ENCODE peak calls at places on chromosomes 5 and 9, in six cellular contexts. One of them, this sample, is unnamed. For H3K27me3, the result is how much of the 10 kb centered on the place peaks cover.

GRCh38 chr5:144328980-144329379 is 158.3 kb downstream of the KCTD16 start:
- DNase-seq in body of pancreas: peak
- DNase-seq in HepG2: no peak
- DNase-seq in mesendoderm: no peak
- DNase-seq in gastrocnemius medialis: no peak
- DNase-seq in small intestine: peak
- DNase-seq in this sample: no peak

GRCh38 chr5:14266171-14266570 is 123.0 kb downstream of the TRIO start:
- DNase-seq in HepG2: no peak
- DNase-seq in gastrocnemius medialis: no peak
- DNase-seq in small intestine: no peak
- DNase-seq in body of pancreas: no peak
- DNase-seq in mesendoderm: no peak
- DNase-seq in this sample: no peak

GRCh38 chr5:45800331-45800730 is 104.2 kb upstream of the HCN1 start:
- DNase-seq in small intestine: no peak
- DNase-seq in HepG2: no peak
- DNase-seq in mesendoderm: no peak
- DNase-seq in body of pancreas: no peak
- DNase-seq in gastrocnemius medialis: no peak
- DNase-seq in this sample: no peak

GRCh38 chr9:137007060-137007815 is 10.9 kb upstream of the CLIC3 start:
- DNase-seq in HepG2: no peak
- DNase-seq in mesendoderm: no peak
- DNase-seq in small intestine: no peak
- DNase-seq in body of pancreas: no peak
- DNase-seq in gastrocnemius medialis: no peak
- DNase-seq in this sample: no peak

GRCh38 chr5:149310947-149311675 is 34.2 kb upstream of the GRPEL2 start:
- DNase-seq in body of pancreas: no peak
- DNase-seq in small intestine: no peak
- DNase-seq in mesendoderm: peak
- DNase-seq in HepG2: no peak
- DNase-seq in gastrocnemius medialis: no peak
- DNase-seq in this sample: peak

GRCh38 chr5:138975098-138975847 is 100.1 kb upstream of the LRRTM2 start:
- DNase-seq in small intestine: no peak
- DNase-seq in HepG2: no peak
- DNase-seq in body of pancreas: no peak
- DNase-seq in mesendoderm: no peak
- DNase-seq in gastrocnemius medialis: peak
- DNase-seq in this sample: peak

GRCh38 chr9:84583866-84584265 is 85.7 kb upstream of the NTRK2 start:
- DNase-seq in mesendoderm: no peak
- DNase-seq in small intestine: no peak
- DNase-seq in gastrocnemius medialis: no peak
- DNase-seq in HepG2: no peak
- DNase-seq in body of pancreas: no peak
- DNase-seq in this sample: no peak

GRCh38 chr9:17414990-17415389 is 163.9 kb upstream of the SH3GL2 start:
- DNase-seq in HepG2: no peak
- DNase-seq in small intestine: no peak
- DNase-seq in body of pancreas: no peak
- DNase-seq in mesendoderm: no peak
- DNase-seq in gastrocnemius medialis: no peak
- DNase-seq in this sample: no peak

GRCh38 chr9:35661756-35662350 is 3.1 kb downstream of the ARHGEF39 start:
- DNase-seq in small intestine: no peak
- DNase-seq in body of pancreas: no peak
- DNase-seq in mesendoderm: no peak
- DNase-seq in gastrocnemius medialis: no peak
- DNase-seq in HepG2: peak
- DNase-seq in this sample: no peak

GRCh38 chr9:87678650-87679355 is 47.1 kb upstream of the CTSL start:
- DNase-seq in body of pancreas: peak
- DNase-seq in small intestine: peak
- DNase-seq in mesendoderm: peak
- DNase-seq in gastrocnemius medialis: no peak
- DNase-seq in HepG2: peak
- DNase-seq in this sample: peak

GRCh38 chr5:38831117-38831516 is 14.7 kb upstream of the OSMR start:
- DNase-seq in small intestine: no peak
- DNase-seq in gastrocnemius medialis: no peak
- DNase-seq in HepG2: peak
- DNase-seq in body of pancreas: no peak
- DNase-seq in mesendoderm: no peak
- DNase-seq in this sample: no peak

GRCh38 chr5:102289251-102289899 is 6.7 kb downstream of the SLCO4C1 start:
- DNase-seq in body of pancreas: no peak
- DNase-seq in mesendoderm: no peak
- DNase-seq in gastrocnemius medialis: no peak
- DNase-seq in small intestine: no peak
- DNase-seq in HepG2: peak
- DNase-seq in this sample: no peak

GRCh38 chr9:84136119-84136868 is 155.7 kb downstream of the RMI1 start:
- DNase-seq in gastrocnemius medialis: no peak
- DNase-seq in mesendoderm: peak
- DNase-seq in HepG2: no peak
- DNase-seq in body of pancreas: no peak
- DNase-seq in small intestine: peak
- DNase-seq in this sample: no peak

GRCh38 chr5:71882826-71883744 is 164.0 kb downstream of the CARTPT start:
- DNase-seq in HepG2: no peak
- DNase-seq in gastrocnemius medialis: no peak
- DNase-seq in body of pancreas: no peak
- DNase-seq in small intestine: no peak
- DNase-seq in mesendoderm: no peak
- DNase-seq in this sample: peak

GRCh38 chr5:53971096-53971495 is 339.3 kb downstream of the ARL15 start:
- DNase-seq in HepG2: no peak
- DNase-seq in small intestine: no peak
- DNase-seq in gastrocnemius medialis: no peak
- DNase-seq in body of pancreas: no peak
- DNase-seq in mesendoderm: no peak
- DNase-seq in this sample: no peak

GRCh38 chr9:95268681-95269080 is 48.8 kb downstream of the FANCC start:
- DNase-seq in mesendoderm: peak
- DNase-seq in body of pancreas: peak
- DNase-seq in gastrocnemius medialis: no peak
- DNase-seq in HepG2: peak
- DNase-seq in small intestine: peak
- DNase-seq in this sample: peak

GRCh38 chr9:133142657-133143592 is 20.8 kb downstream of the GBGT1 start:
- DNase-seq in HepG2: no peak
- DNase-seq in small intestine: peak
- DNase-seq in mesendoderm: no peak
- DNase-seq in gastrocnemius medialis: no peak
- DNase-seq in body of pancreas: no peak
- DNase-seq in this sample: no peak

GRCh38 chr9:129839324-129840023 is 4.2 kb downstream of the USP20 start:
- DNase-seq in gastrocnemius medialis: no peak
- DNase-seq in small intestine: no peak
- DNase-seq in body of pancreas: no peak
- DNase-seq in mesendoderm: no peak
- DNase-seq in HepG2: no peak
- DNase-seq in this sample: no peak

GRCh38 chr9:3906437-3907213 is 380.8 kb upstream of the RFX3 start:
- DNase-seq in HepG2: no peak
- DNase-seq in small intestine: no peak
- DNase-seq in gastrocnemius medialis: no peak
- DNase-seq in mesendoderm: peak
- DNase-seq in body of pancreas: no peak
- DNase-seq in this sample: peak

GRCh38 chr9:136133191-136133958 is 14.7 kb upstream of the TMEM250 start:
- DNase-seq in body of pancreas: no peak
- DNase-seq in small intestine: no peak
- DNase-seq in mesendoderm: peak
- DNase-seq in gastrocnemius medialis: no peak
- DNase-seq in HepG2: no peak
- DNase-seq in this sample: no peak

GRCh38 chr5:78025540-78025939 is 249.4 kb upstream of the TBCA start:
- DNase-seq in small intestine: no peak
- DNase-seq in mesendoderm: peak
- DNase-seq in HepG2: no peak
- DNase-seq in body of pancreas: no peak
- DNase-seq in gastrocnemius medialis: no peak
- DNase-seq in this sample: no peak

GRCh38 chr5:148912714-148913398 is 86.4 kb downstream of the ADRB2 start:
- DNase-seq in small intestine: peak
- DNase-seq in gastrocnemius medialis: no peak
- DNase-seq in HepG2: peak
- DNase-seq in mesendoderm: peak
- DNase-seq in body of pancreas: no peak
- DNase-seq in this sample: peak

GRCh38 chr5:1594336-1595106 is 70.8 kb upstream of the LPCAT1 start:
- DNase-seq in HepG2: peak
- DNase-seq in body of pancreas: peak
- DNase-seq in small intestine: peak
- DNase-seq in mesendoderm: peak
- DNase-seq in gastrocnemius medialis: peak
- DNase-seq in this sample: no peak

GRCh38 chr5:176407456-176408244 is 8.7 kb downstream of the CLTB start:
- DNase-seq in body of pancreas: no peak
- DNase-seq in HepG2: no peak
- DNase-seq in gastrocnemius medialis: no peak
- DNase-seq in mesendoderm: no peak
- DNase-seq in small intestine: no peak
- DNase-seq in this sample: no peak

GRCh38 chr5:176408590-176408989 is 7.7 kb downstream of the CLTB start:
- DNase-seq in body of pancreas: no peak
- DNase-seq in small intestine: no peak
- DNase-seq in mesendoderm: no peak
- DNase-seq in HepG2: no peak
- DNase-seq in gastrocnemius medialis: no peak
- DNase-seq in this sample: no peak

GRCh38 chr5:176412517-176413254 is 3.7 kb downstream of the CLTB start:
- DNase-seq in mesendoderm: no peak
- DNase-seq in gastrocnemius medialis: no peak
- DNase-seq in small intestine: no peak
- DNase-seq in HepG2: no peak
- DNase-seq in body of pancreas: no peak
- DNase-seq in this sample: no peak

GRCh38 chr5:176410486-176411180 is 5.7 kb downstream of the CLTB start:
- DNase-seq in small intestine: no peak
- DNase-seq in body of pancreas: no peak
- DNase-seq in HepG2: no peak
- DNase-seq in mesendoderm: peak
- DNase-seq in gastrocnemius medialis: no peak
- DNase-seq in this sample: no peak

DNA sequence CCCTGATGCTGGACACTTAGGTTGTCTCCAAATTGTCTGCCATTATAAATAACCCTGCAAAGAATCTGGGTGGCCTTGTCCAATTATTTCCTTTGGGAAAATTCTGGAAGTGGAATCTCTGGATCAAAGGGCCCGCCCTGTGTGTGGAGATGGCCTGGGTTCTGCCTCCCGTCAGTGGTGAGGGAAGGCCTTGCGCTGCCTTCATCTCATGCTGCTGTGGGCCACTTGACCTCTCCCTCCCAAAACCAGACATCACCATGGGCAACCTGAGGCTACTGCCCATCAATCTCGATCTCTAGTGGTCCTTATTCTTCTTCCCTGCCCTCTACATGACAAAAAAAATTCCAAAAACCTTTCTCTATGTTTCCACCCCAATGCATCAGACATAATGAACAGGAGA is 6.6 kb downstream of the CLTB start:
- DNase-seq in HepG2: no peak
- DNase-seq in body of pancreas: no peak
- DNase-seq in mesendoderm: no peak
- DNase-seq in small intestine: no peak
- DNase-seq in gastrocnemius medialis: no peak
- DNase-seq in this sample: no peak
- H3K27me3 ChIP-seq in HepG2: under half
- H3K27me3 ChIP-seq in body of pancreas: under half
- H3K27me3 ChIP-seq in mesendoderm: under half
- H3K27me3 ChIP-seq in small intestine: under half
- H3K27me3 ChIP-seq in gastrocnemius medialis: under half
- H3K27me3 ChIP-seq in this sample: under half

DNA sequence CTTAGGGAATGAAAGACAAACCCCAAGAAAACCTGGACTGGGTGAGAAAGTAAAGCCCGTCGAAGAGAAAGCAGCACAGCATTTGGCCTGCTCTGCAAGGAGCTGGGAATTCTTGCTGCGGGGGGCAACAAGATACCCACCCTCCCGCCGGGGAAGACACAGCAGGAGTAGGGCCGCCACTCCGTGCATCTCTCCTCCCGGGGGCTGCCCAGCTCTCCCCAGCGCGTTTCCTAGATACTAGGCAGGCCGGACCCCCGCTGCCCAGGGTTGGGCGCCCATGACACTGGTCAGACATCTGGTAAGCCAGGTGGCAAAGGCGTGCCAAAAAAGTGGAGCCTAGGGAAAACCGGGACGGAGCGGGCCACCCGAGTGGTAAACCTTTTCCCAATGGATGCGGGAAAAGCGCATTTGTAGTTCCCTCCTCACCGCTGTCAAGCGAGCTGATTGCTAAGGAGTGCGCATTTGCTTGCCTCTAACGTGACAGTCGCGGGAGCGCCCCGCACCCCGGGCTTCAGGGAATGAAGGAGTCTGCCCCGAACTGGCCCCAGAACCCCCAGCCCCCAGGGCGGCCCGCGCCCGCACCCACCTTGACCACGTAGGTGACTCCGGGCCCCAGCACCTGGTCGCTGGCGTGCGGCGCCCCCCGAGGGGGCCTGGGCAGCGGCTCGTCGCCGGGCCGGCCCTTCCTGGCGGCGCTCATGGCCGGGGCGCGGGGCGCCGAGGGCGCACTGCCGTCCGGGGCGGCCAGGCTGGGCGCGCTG is 1.0 kb downstream of the SHC3 start:
- DNase-seq in gastrocnemius medialis: no peak
- DNase-seq in body of pancreas: peak
- DNase-seq in HepG2: no peak
- DNase-seq in mesendoderm: peak
- DNase-seq in small intestine: no peak
- DNase-seq in this sample: no peak
- H3K27me3 ChIP-seq in gastrocnemius medialis: under half
- H3K27me3 ChIP-seq in body of pancreas: under half
- H3K27me3 ChIP-seq in HepG2: under half
- H3K27me3 ChIP-seq in mesendoderm: under half
- H3K27me3 ChIP-seq in small intestine: under half
- H3K27me3 ChIP-seq in this sample: under half

GRCh38 chr5:173326501-173326960 is 1.7 kb downstream of the STC2 start:
- DNase-seq in HepG2: no peak
- DNase-seq in body of pancreas: no peak
- DNase-seq in mesendoderm: peak
- DNase-seq in small intestine: no peak
- DNase-seq in gastrocnemius medialis: no peak
- DNase-seq in this sample: peak
- H3K27me3 ChIP-seq in HepG2: under half
- H3K27me3 ChIP-seq in body of pancreas: under half
- H3K27me3 ChIP-seq in mesendoderm: under half
- H3K27me3 ChIP-seq in small intestine: under half
- H3K27me3 ChIP-seq in gastrocnemius medialis: under half
- H3K27me3 ChIP-seq in this sample: under half

DNA sequence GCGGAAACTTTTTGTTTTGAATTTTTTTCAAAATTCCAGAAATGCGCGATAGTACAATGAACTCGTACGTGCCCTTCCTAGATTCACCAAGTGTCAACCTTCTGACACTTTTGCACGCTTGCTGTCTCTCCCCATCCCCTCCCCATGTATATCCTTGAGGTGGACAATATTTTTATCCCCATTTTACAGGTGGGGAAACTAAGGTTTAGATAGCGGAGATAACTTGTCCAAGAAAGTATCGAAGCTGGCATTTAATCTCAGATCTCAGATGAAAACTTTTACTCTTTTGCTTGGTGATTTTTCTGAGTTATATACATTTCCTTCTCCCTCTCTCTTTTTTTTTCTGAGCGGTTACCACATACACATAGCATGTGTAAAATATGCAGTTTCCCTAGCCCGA is 34.6 kb downstream of the LHX2 start:
- DNase-seq in mesendoderm: no peak
- DNase-seq in body of pancreas: no peak
- DNase-seq in small intestine: no peak
- DNase-seq in HepG2: no peak
- DNase-seq in gastrocnemius medialis: no peak
- DNase-seq in this sample: no peak
- H3K27me3 ChIP-seq in mesendoderm: under half
- H3K27me3 ChIP-seq in body of pancreas: under half
- H3K27me3 ChIP-seq in small intestine: under half
- H3K27me3 ChIP-seq in HepG2: under half
- H3K27me3 ChIP-seq in gastrocnemius medialis: under half
- H3K27me3 ChIP-seq in this sample: half or more

This sample was measured in brain microvascular endothelial cell.